ENCODE peak calls at places on chromosomes 6 and 20, in nine cellular contexts. G is psoas muscle; O is CD8-positive, alpha-beta memory T cell; T is trophoblast cell; Y is H1; Z is Karpas-422; H is CD8-positive, alpha-beta T cell; M is GM23248; K is effector memory CD4-positive, alpha-beta T cell. X is an unnamed sample. For H3K4me1 and H3K9me3, the result is how much of the 10 kb centered on the place peaks cover.

GRCh38 chr6:53724501-53724900 is 58.9 kb upstream of the KLHL31 start:
- DNase-seq in T (no peak), G (no peak), H (no peak), K (no peak), M (no peak), O (no peak), Z (no peak), Y (no peak), X (no peak)

GRCh38 chr6:108748959-108749358 is 99.3 kb upstream of the ARMC2 start:
- DNase-seq in O (no peak), Z (peak), Y (no peak), M (no peak), G (no peak), T (peak), K (no peak), H (no peak), X (no peak)

GRCh38 chr20:53943522-53944291 is 126.7 kb downstream of the BCAS1 start:
- DNase-seq in K (no peak), Z (peak), H (no peak), T (peak), M (peak), Y (no peak), G (no peak), O (peak), X (no peak)

GRCh38 chr6:56458324-56458884 is 184.3 kb downstream of the DST start:
- DNase-seq in O (no peak), T (no peak), M (no peak), Y (no peak), K (no peak), Z (no peak), H (no peak), G (no peak), X (no peak)

GRCh38 chr20:5085380-5085779 is 34.4 kb downstream of the PCNA start:
- DNase-seq in H (no peak), Y (no peak), G (no peak), T (peak), K (no peak), M (no peak), Z (no peak), O (no peak), X (no peak)

GRCh38 chr6:47809863-47810262 is 28.0 kb downstream of the OPN5 start:
- DNase-seq in G (no peak), O (no peak), Y (no peak), T (no peak), H (no peak), M (no peak), K (no peak), Z (no peak), X (no peak)

GRCh38 chr6:32424584-32424983 is 15.1 kb upstream of the HLA-DRA start:
- DNase-seq in K (no peak), Z (no peak), Y (no peak), G (no peak), T (no peak), H (no peak), M (peak), O (no peak), X (no peak)

GRCh38 chr6:39037707-39038106 is 10.9 kb upstream of the GLP1R start:
- DNase-seq in O (no peak), G (no peak), T (no peak), M (no peak), K (no peak), Z (no peak), Y (no peak), H (no peak), X (no peak)

GRCh38 chr20:45339084-45339483 is 9.1 kb downstream of the SDC4 start:
- DNase-seq in O (no peak), K (no peak), Y (no peak), M (no peak), G (no peak), H (no peak), T (no peak), Z (no peak), X (no peak)
- H3K4me1 ChIP-seq in O (under half), K (under half), Y (under half), M (half or more), G (half or more), H (under half), T (half or more), Z (under half), X (under half)

GRCh38 chr6:4799912-4800311 is 23.7 kb downstream of the CDYL start:
- DNase-seq in K (no peak), G (no peak), Y (no peak), Z (no peak), M (no peak), O (no peak), T (no peak), H (no peak), X (no peak)
- H3K9me3 ChIP-seq in K (under half), G (under half), Y (under half), Z (under half), M (under half), O (under half), T (under half), H (under half), X (under half)

GRCh38 chr6:111840821-111841220 is 32.4 kb downstream of the FYN start:
- DNase-seq in O (no peak), Z (no peak), T (no peak), H (no peak), K (no peak), Y (no peak), G (no peak), M (no peak), X (no peak)

GRCh38 chr6:111835807-111836206 is 37.4 kb downstream of the FYN start:
- DNase-seq in K (no peak), Z (no peak), G (no peak), O (no peak), H (no peak), T (no peak), Y (no peak), M (no peak), X (no peak)

GRCh38 chr6:111838749-111839484 is 34.3 kb downstream of the FYN start:
- DNase-seq in Y (no peak), T (peak), G (no peak), K (no peak), M (no peak), H (no peak), O (no peak), Z (no peak), X (no peak)

GRCh38 chr6:111837007-111837406 is 36.2 kb downstream of the FYN start:
- DNase-seq in O (no peak), Z (no peak), Y (no peak), T (no peak), M (no peak), K (no peak), G (no peak), H (no peak), X (no peak)

DNA sequence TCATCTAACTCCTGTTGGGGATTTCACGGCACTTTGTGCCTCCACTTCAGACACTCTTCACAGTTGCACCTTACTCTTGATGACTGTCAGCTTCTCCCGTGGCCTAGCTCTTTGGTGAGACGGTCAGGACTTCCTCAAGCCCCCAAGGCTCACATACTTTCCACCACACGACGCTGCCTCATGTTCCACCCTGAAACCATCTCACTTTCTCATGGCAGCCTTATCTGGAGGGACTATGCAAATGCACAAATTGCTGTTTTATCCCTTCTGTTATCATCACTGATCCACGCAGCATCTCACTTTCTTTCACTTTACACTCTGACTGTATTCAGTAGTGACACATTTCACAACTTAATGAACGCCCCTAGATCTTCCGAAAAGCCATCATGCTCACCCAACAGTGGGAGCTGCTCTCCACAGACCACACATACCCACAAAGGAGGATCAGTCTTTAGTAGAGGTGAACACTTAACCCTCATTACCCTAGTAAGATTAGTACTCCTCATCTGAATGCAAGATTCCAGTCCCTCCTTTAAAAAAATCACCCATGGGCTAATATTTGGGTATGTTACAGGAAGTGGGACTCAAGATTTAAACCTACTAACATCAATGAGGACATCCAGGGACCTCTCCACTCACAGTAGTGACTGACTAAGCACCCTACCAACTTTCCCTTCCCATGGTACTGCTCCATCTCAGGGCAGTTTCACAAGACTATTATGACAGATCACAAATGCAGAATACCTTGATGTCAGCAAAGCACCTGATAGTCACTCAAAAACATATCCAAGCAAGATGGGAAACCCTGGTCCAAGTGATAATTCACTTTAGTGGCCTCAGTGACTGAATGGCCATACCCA is 35.4 kb downstream of the FYN start:
- DNase-seq in Y (no peak), H (peak), M (no peak), G (no peak), K (no peak), T (no peak), Z (no peak), O (no peak), X (no peak)
- H3K4me1 ChIP-seq in Y (under half), H (half or more), M (under half), G (under half), K (half or more), T (under half), Z (half or more), O (half or more), X (under half)

DNA sequence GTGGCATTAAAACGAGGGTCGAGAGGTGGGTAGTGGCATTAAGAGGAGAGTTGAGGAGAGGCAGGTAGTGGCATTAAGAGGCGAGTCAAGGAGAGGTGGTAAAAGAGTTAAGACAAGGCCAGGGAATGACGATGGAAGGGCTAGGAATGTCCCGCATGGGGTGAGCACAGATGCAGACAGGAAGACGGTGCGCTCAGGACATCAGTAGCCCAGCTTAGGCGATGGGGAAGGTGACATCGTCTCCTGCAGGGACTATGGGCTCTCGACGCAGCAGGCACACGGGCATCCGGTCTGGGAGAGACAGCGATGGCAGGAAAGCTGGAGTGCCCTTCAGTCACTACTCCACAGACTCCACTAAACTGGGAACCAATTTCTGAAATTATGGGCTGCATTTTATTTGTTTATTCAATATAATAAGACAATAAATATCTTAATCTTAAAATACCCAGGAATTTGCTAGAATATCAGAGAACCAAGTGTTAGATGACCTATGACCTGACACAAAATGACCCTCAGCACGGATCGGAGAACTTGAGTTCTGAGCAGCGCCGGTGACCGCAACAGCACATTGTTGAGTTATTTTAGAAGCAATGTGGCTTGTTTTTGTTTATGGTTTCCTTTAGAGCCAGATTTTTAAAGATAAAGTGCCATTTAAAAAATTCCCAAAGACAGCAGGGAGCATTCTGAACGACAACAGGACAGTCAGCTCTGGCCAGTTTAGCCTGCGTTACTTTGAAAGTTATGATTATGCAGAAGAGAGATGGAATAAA is 177.7 kb downstream of the SMOC2 start:
- DNase-seq in O (no peak), Y (no peak), H (no peak), K (no peak), Z (no peak), T (peak), G (no peak), M (no peak), X (no peak)
- H3K9me3 ChIP-seq in O (under half), Y (under half), H (under half), K (under half), Z (under half), T (under half), G (under half), M (under half), X (under half)

GRCh38 chr6:121697921-121698320 is 262.5 kb downstream of the GJA1 start:
- DNase-seq in Y (no peak), Z (no peak), H (no peak), K (no peak), T (no peak), O (no peak), M (no peak), G (no peak), X (no peak)

GRCh38 chr6:121691126-121691540 is 255.7 kb downstream of the GJA1 start:
- DNase-seq in M (peak), G (no peak), T (peak), K (no peak), Y (no peak), H (no peak), Z (no peak), O (no peak), X (no peak)

GRCh38 chr6:121698617-121699016 is 263.2 kb downstream of the GJA1 start:
- DNase-seq in H (no peak), Z (no peak), G (no peak), T (no peak), K (no peak), O (no peak), M (no peak), Y (no peak), X (no peak)

GRCh38 chr6:121694389-121695185 is 259.1 kb downstream of the GJA1 start:
- DNase-seq in M (peak), Y (no peak), K (no peak), H (no peak), T (peak), O (no peak), G (no peak), Z (no peak), X (no peak)

GRCh38 chr6:121695346-121695745 is 259.9 kb downstream of the GJA1 start:
- DNase-seq in M (no peak), O (no peak), G (no peak), K (no peak), Z (no peak), T (no peak), Y (no peak), H (no peak), X (no peak)
- H3K4me1 ChIP-seq in M (under half), O (under half), G (under half), K (under half), Z (under half), T (under half), Y (under half), H (under half), X (under half)

DNA sequence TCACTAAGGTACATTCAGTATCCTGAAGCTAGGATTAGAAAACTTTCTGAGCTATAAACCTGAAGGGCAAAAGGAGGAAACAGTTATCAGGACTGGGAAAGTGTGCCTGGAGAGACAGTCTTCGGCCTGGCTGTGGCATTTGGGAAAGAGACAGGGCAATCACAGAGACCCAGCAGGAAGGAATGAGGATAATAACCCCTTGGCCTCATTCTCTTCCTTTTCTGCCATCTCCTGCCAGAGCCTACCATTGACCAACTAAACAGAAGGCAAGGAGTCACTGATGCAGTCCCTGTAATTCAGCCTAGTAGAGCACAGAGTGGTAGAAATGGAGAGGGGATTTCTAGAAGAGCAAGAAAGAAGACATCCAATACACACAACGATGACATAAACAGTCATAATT is 359.4 kb downstream of the HDGFL1 start:
- DNase-seq in H (no peak), M (no peak), Z (no peak), K (no peak), Y (no peak), G (no peak), O (no peak), T (no peak), X (no peak)
- H3K9me3 ChIP-seq in H (under half), M (under half), Z (under half), K (under half), Y (under half), G (under half), O (under half), T (under half), X (under half)

DNA sequence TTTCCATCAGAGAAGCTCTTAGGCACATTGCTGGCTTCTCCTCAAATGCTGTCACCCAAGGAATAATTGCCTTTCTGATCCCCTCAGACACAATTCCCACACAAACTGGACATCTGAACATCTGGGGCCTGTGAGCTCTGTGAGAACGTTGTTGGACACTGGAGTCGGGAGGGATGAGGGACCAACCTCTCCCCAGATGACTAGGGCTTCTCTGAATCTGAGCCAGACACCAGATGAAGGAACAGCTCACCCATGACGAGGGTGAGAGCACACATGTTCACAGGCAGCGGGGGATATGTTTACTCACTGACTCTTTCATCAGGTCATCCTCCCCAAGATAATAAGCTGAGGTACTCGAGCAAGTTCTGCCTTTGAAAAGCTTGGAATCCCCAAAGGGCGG is 283.9 kb upstream of the SUPT3H start:
- DNase-seq in G (no peak), O (no peak), H (no peak), Y (no peak), Z (no peak), K (no peak), M (peak), T (no peak), X (no peak)
- H3K4me1 ChIP-seq in G (under half), O (under half), H (under half), Y (under half), Z (half or more), K (under half), M (under half), T (under half), X (under half)

GRCh38 chr6:138575257-138575656 is 76.0 kb upstream of the NHSL1 start:
- DNase-seq in Y (no peak), M (no peak), Z (no peak), T (no peak), K (no peak), G (no peak), O (no peak), H (no peak), X (no peak)
- H3K9me3 ChIP-seq in Y (under half), M (under half), Z (under half), T (under half), K (under half), G (under half), O (under half), H (under half), X (under half)

DNA sequence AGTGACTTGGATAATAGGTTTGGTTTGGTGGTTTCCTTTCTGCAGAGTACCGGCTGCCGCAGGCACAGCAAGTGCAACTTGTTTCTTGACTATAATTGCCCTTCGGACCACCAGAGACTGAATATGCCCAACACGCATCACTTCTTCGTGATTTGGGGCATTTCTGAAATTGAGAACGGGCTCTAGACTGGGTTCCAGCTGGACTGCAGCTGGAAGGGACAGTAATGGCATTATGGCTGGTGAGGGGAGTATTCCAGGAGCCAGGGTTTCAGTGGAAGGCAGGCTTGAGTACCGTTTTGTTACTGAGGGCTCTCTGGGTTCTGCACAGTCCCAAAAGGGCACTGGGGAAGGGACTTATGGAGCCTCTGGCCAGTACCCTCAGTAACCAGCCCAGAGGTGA is 40.1 kb downstream of the DSTN start:
- DNase-seq in Y (no peak), H (no peak), M (no peak), O (no peak), G (no peak), K (no peak), Z (no peak), T (no peak), X (no peak)
- H3K4me1 ChIP-seq in Y (under half), H (under half), M (under half), O (under half), G (under half), K (under half), Z (under half), T (under half), X (under half)

X was measured in iPS DF 6.9.